ENCODE peak calls at places on chromosome 10, in seven cellular contexts. One of them, this sample, is unnamed.
A peak's percentile ranks its signal among the peaks of the same experiment; 100 is the strongest.

GRCh38 chr10:124604214-124605000 is 139.8 kb downstream of the FAM53B start:
- DNase-seq in dorsolateral prefrontal cortex: no peak
- DNase-seq in aorta: no peak
- DNase-seq in breast epithelium: no peak
- DNase-seq in body of pancreas: no peak
- DNase-seq in caudate nucleus: peak; percentile 63
- DNase-seq in mammary epithelial cell: no peak
- DNase-seq in this sample: no peak

GRCh38 chr10:24974978-24975377 is 22.6 kb upstream of the PRTFDC1 start:
- DNase-seq in dorsolateral prefrontal cortex: no peak
- DNase-seq in aorta: peak; percentile 64
- DNase-seq in breast epithelium: no peak
- DNase-seq in body of pancreas: peak; percentile 30
- DNase-seq in caudate nucleus: no peak
- DNase-seq in mammary epithelial cell: no peak
- DNase-seq in this sample: peak; percentile 20

GRCh38 chr10:62811159-62811875 is 4.8 kb downstream of the EGR2 start:
- DNase-seq in dorsolateral prefrontal cortex: no peak
- DNase-seq in aorta: no peak
- DNase-seq in breast epithelium: no peak
- DNase-seq in body of pancreas: no peak
- DNase-seq in caudate nucleus: no peak
- DNase-seq in mammary epithelial cell: no peak
- DNase-seq in this sample: no peak

GRCh38 chr10:90652519-90652918 is 205.3 kb downstream of the HTR7 start:
- DNase-seq in dorsolateral prefrontal cortex: no peak
- DNase-seq in aorta: no peak
- DNase-seq in breast epithelium: no peak
- DNase-seq in body of pancreas: peak; percentile 30
- DNase-seq in caudate nucleus: no peak
- DNase-seq in mammary epithelial cell: peak; percentile 37
- DNase-seq in this sample: peak; percentile 34

GRCh38 chr10:107442035-107442505 is 277.6 kb upstream of the SORCS1 start:
- DNase-seq in dorsolateral prefrontal cortex: no peak
- DNase-seq in aorta: no peak
- DNase-seq in breast epithelium: no peak
- DNase-seq in body of pancreas: no peak
- DNase-seq in caudate nucleus: no peak
- DNase-seq in mammary epithelial cell: peak; percentile 82
- DNase-seq in this sample: no peak

GRCh38 chr10:105181616-105182015 is 540.5 kb downstream of the SORCS3 start:
- DNase-seq in dorsolateral prefrontal cortex: no peak
- DNase-seq in aorta: no peak
- DNase-seq in breast epithelium: no peak
- DNase-seq in body of pancreas: no peak
- DNase-seq in caudate nucleus: no peak
- DNase-seq in mammary epithelial cell: no peak
- DNase-seq in this sample: no peak

GRCh38 chr10:79329529-79329928 is 17.7 kb upstream of the PPIF start:
- DNase-seq in dorsolateral prefrontal cortex: no peak
- DNase-seq in aorta: no peak
- DNase-seq in breast epithelium: no peak
- DNase-seq in body of pancreas: no peak
- DNase-seq in caudate nucleus: no peak
- DNase-seq in mammary epithelial cell: peak; percentile 63
- DNase-seq in this sample: no peak

GRCh38 chr10:125057158-125058001 is 103.0 kb downstream of the CTBP2 start:
- DNase-seq in dorsolateral prefrontal cortex: peak; percentile 90
- DNase-seq in aorta: peak; percentile 81
- DNase-seq in breast epithelium: no peak
- DNase-seq in body of pancreas: no peak
- DNase-seq in caudate nucleus: peak; percentile 83
- DNase-seq in mammary epithelial cell: peak; percentile 56
- DNase-seq in this sample: peak; percentile 42

GRCh38 chr10:124416733-124417132 is 2.0 kb downstream of the OAT start:
- DNase-seq in dorsolateral prefrontal cortex: no peak
- DNase-seq in aorta: no peak
- DNase-seq in breast epithelium: no peak
- DNase-seq in body of pancreas: no peak
- DNase-seq in caudate nucleus: no peak
- DNase-seq in mammary epithelial cell: peak; percentile 17
- DNase-seq in this sample: no peak

GRCh38 chr10:93921338-93921737 is 27.6 kb downstream of the SLC35G1 start:
- DNase-seq in dorsolateral prefrontal cortex: no peak
- DNase-seq in aorta: no peak
- DNase-seq in breast epithelium: no peak
- DNase-seq in body of pancreas: peak; percentile 53
- DNase-seq in caudate nucleus: no peak
- DNase-seq in mammary epithelial cell: no peak
- DNase-seq in this sample: peak; percentile 67

GRCh38 chr10:88008866-88009470 is 145.5 kb downstream of the PTEN start:
- DNase-seq in dorsolateral prefrontal cortex: no peak
- DNase-seq in aorta: no peak
- DNase-seq in breast epithelium: no peak
- DNase-seq in body of pancreas: no peak
- DNase-seq in caudate nucleus: no peak
- DNase-seq in mammary epithelial cell: no peak
- DNase-seq in this sample: no peak

GRCh38 chr10:47288236-47288635 is 11.8 kb upstream of the GDF10 start:
- DNase-seq in dorsolateral prefrontal cortex: no peak
- DNase-seq in aorta: no peak
- DNase-seq in breast epithelium: no peak
- DNase-seq in body of pancreas: no peak
- DNase-seq in caudate nucleus: no peak
- DNase-seq in mammary epithelial cell: no peak
- DNase-seq in this sample: no peak

GRCh38 chr10:6977641-6978627 is 397.9 kb upstream of the PRKCQ start:
- DNase-seq in dorsolateral prefrontal cortex: no peak
- DNase-seq in aorta: no peak
- DNase-seq in breast epithelium: no peak
- DNase-seq in body of pancreas: no peak
- DNase-seq in caudate nucleus: no peak
- DNase-seq in mammary epithelial cell: no peak
- DNase-seq in this sample: no peak

GRCh38 chr10:5951167-5951711 is 26.1 kb downstream of the IL15RA start:
- DNase-seq in dorsolateral prefrontal cortex: no peak
- DNase-seq in aorta: peak; percentile 79
- DNase-seq in breast epithelium: peak; percentile 68
- DNase-seq in body of pancreas: peak; percentile 33
- DNase-seq in caudate nucleus: no peak
- DNase-seq in mammary epithelial cell: peak; percentile 76
- DNase-seq in this sample: no peak

GRCh38 chr10:73625004-73625883 is 16.0 kb downstream of the MYOZ1 start:
- DNase-seq in dorsolateral prefrontal cortex: no peak
- DNase-seq in aorta: no peak
- DNase-seq in breast epithelium: no peak
- DNase-seq in body of pancreas: peak; percentile 40
- DNase-seq in caudate nucleus: no peak
- DNase-seq in mammary epithelial cell: peak; percentile 52
- DNase-seq in this sample: peak; percentile 54

GRCh38 chr10:117364121-117364960 is 10.9 kb downstream of the PDZD8 start:
- DNase-seq in dorsolateral prefrontal cortex: no peak
- DNase-seq in aorta: no peak
- DNase-seq in breast epithelium: no peak
- DNase-seq in body of pancreas: no peak
- DNase-seq in caudate nucleus: no peak
- DNase-seq in mammary epithelial cell: no peak
- DNase-seq in this sample: no peak
- H3K27ac ChIP-seq in dorsolateral prefrontal cortex: no peak overlapping the region
- H3K27ac ChIP-seq in aorta: no peak overlapping the region
- H3K27ac ChIP-seq in breast epithelium: no peak overlapping the region
- H3K27ac ChIP-seq in body of pancreas: peak overlapping the region; percentile 7
- H3K27ac ChIP-seq in caudate nucleus: no peak overlapping the region
- H3K27ac ChIP-seq in mammary epithelial cell: peak overlapping the region; percentile 88
- H3K27ac ChIP-seq in this sample: no peak overlapping the region

GRCh38 chr10:98414578-98414931 is 427 bp downstream of the PYROXD2 start:
- DNase-seq in dorsolateral prefrontal cortex: no peak
- DNase-seq in aorta: no peak
- DNase-seq in breast epithelium: no peak
- DNase-seq in body of pancreas: no peak
- DNase-seq in caudate nucleus: no peak
- DNase-seq in mammary epithelial cell: no peak
- DNase-seq in this sample: no peak
- H3K27ac ChIP-seq in dorsolateral prefrontal cortex: no peak overlapping the region
- H3K27ac ChIP-seq in aorta: no peak overlapping the region
- H3K27ac ChIP-seq in breast epithelium: peak overlapping the region; percentile 83
- H3K27ac ChIP-seq in body of pancreas: peak overlapping the region; percentile 69
- H3K27ac ChIP-seq in caudate nucleus: peak overlapping the region; percentile 72
- H3K27ac ChIP-seq in mammary epithelial cell: no peak overlapping the region
- H3K27ac ChIP-seq in this sample: no peak overlapping the region

GRCh38 chr10:64148597-64148996 is 627.4 kb downstream of the REEP3 start:
- DNase-seq in dorsolateral prefrontal cortex: no peak
- DNase-seq in aorta: no peak
- DNase-seq in breast epithelium: no peak
- DNase-seq in body of pancreas: no peak
- DNase-seq in caudate nucleus: no peak
- DNase-seq in mammary epithelial cell: no peak
- DNase-seq in this sample: no peak
- H3K27ac ChIP-seq in dorsolateral prefrontal cortex: no peak overlapping the region
- H3K27ac ChIP-seq in aorta: no peak overlapping the region
- H3K27ac ChIP-seq in breast epithelium: no peak overlapping the region
- H3K27ac ChIP-seq in body of pancreas: no peak overlapping the region
- H3K27ac ChIP-seq in caudate nucleus: no peak overlapping the region
- H3K27ac ChIP-seq in mammary epithelial cell: no peak overlapping the region
- H3K27ac ChIP-seq in this sample: no peak overlapping the region

DNA sequence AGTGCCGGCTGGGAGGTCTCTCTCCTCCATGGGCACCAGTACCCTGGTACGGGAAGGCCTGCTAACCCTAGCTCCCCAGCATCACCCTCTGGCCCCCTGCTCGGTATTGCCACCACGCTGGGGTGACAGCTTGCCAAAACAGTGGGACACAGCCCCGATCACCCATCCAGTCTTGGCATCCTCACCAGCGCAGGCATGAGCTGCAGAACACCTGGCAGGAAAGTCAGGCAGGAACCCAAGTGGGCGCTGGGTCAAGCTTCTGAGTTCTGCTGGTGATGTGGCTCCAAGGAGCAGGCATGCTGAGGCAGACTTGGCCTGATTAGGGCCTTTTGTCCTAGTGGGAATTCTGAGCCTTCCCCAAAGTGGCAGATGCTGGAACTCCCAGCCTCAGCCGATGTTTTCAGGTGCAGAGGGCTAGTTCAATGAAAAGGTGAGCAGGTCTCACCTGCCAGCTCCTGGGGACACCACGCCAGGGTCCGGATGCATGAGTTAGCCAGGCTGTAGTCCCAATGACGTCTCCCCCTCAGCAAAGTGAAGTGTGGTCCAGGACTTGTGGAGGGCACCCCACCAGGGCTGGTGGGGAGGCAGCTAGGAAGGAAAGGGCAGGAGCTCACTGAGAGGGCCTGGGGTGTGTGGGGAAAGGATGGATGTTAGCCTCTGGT is 8.5 kb upstream of the ZNF22 start:
- DNase-seq in dorsolateral prefrontal cortex: peak; percentile 43
- DNase-seq in aorta: peak; percentile 57
- DNase-seq in breast epithelium: no peak
- DNase-seq in body of pancreas: peak; percentile 97
- DNase-seq in caudate nucleus: no peak
- DNase-seq in mammary epithelial cell: no peak
- DNase-seq in this sample: no peak
- H3K27ac ChIP-seq in dorsolateral prefrontal cortex: peak overlapping the region; percentile 70
- H3K27ac ChIP-seq in aorta: no peak overlapping the region
- H3K27ac ChIP-seq in breast epithelium: peak overlapping the region; percentile 45
- H3K27ac ChIP-seq in body of pancreas: peak overlapping the region; percentile 92
- H3K27ac ChIP-seq in caudate nucleus: peak overlapping the region; percentile 6
- H3K27ac ChIP-seq in mammary epithelial cell: no peak overlapping the region
- H3K27ac ChIP-seq in this sample: no peak overlapping the region

DNA sequence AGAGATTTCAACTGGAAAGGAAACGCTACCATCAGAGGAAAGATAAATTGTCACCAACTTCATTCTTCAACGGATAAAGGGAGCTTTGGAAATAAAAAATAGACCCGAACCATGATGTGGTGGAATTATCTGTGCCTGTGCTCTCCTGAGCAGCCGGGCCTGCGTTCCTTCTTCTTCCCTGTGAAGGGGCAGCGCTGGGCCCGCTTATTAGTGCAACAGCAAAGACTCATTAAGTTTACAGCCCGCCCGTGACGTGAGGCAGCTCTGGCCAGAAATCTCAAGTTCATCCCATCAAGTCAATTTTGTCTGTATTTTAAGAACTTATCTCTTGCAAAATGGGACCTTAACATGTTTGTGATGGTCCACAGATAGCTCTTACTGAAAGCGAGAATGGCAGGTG is 193.7 kb downstream of the ADARB2 start:
- DNase-seq in dorsolateral prefrontal cortex: no peak
- DNase-seq in aorta: no peak
- DNase-seq in breast epithelium: peak; percentile 25
- DNase-seq in body of pancreas: no peak
- DNase-seq in caudate nucleus: no peak
- DNase-seq in mammary epithelial cell: no peak
- DNase-seq in this sample: no peak
- H3K27ac ChIP-seq in dorsolateral prefrontal cortex: no peak overlapping the region
- H3K27ac ChIP-seq in aorta: no peak overlapping the region
- H3K27ac ChIP-seq in breast epithelium: no peak overlapping the region
- H3K27ac ChIP-seq in body of pancreas: no peak overlapping the region
- H3K27ac ChIP-seq in caudate nucleus: no peak overlapping the region
- H3K27ac ChIP-seq in mammary epithelial cell: no peak overlapping the region
- H3K27ac ChIP-seq in this sample: no peak overlapping the region

GRCh38 chr10:121710207-121710606 is 112.0 kb upstream of the FGFR2 start:
- DNase-seq in dorsolateral prefrontal cortex: no peak
- DNase-seq in aorta: no peak
- DNase-seq in breast epithelium: no peak
- DNase-seq in body of pancreas: no peak
- DNase-seq in caudate nucleus: no peak
- DNase-seq in mammary epithelial cell: no peak
- DNase-seq in this sample: no peak

GRCh38 chr10:121708921-121709625 is 110.8 kb upstream of the FGFR2 start:
- DNase-seq in dorsolateral prefrontal cortex: no peak
- DNase-seq in aorta: no peak
- DNase-seq in breast epithelium: no peak
- DNase-seq in body of pancreas: no peak
- DNase-seq in caudate nucleus: no peak
- DNase-seq in mammary epithelial cell: no peak
- DNase-seq in this sample: peak; percentile 16

GRCh38 chr10:121715076-121715475 is 116.8 kb upstream of the FGFR2 start:
- DNase-seq in dorsolateral prefrontal cortex: no peak
- DNase-seq in aorta: no peak
- DNase-seq in breast epithelium: no peak
- DNase-seq in body of pancreas: no peak
- DNase-seq in caudate nucleus: no peak
- DNase-seq in mammary epithelial cell: peak; percentile 15
- DNase-seq in this sample: no peak

GRCh38 chr10:121709674-121710073 is 111.4 kb upstream of the FGFR2 start:
- DNase-seq in dorsolateral prefrontal cortex: no peak
- DNase-seq in aorta: no peak
- DNase-seq in breast epithelium: no peak
- DNase-seq in body of pancreas: no peak
- DNase-seq in caudate nucleus: no peak
- DNase-seq in mammary epithelial cell: no peak
- DNase-seq in this sample: no peak

GRCh38 chr10:121710971-121711370 is 112.7 kb upstream of the FGFR2 start:
- DNase-seq in dorsolateral prefrontal cortex: no peak
- DNase-seq in aorta: no peak
- DNase-seq in breast epithelium: no peak
- DNase-seq in body of pancreas: no peak
- DNase-seq in caudate nucleus: no peak
- DNase-seq in mammary epithelial cell: no peak
- DNase-seq in this sample: no peak
- H3K27ac ChIP-seq in dorsolateral prefrontal cortex: no peak overlapping the region
- H3K27ac ChIP-seq in aorta: no peak overlapping the region
- H3K27ac ChIP-seq in breast epithelium: no peak overlapping the region
- H3K27ac ChIP-seq in body of pancreas: no peak overlapping the region
- H3K27ac ChIP-seq in caudate nucleus: no peak overlapping the region
- H3K27ac ChIP-seq in mammary epithelial cell: no peak overlapping the region
- H3K27ac ChIP-seq in this sample: no peak overlapping the region